ENCODE peak calls at places on chromosomes 2 and 18, in eight cellular contexts. K is uterus, C is stomach, B is cardiac muscle cell, H is HepG2, M is left ventricle myocardium inferior, D is GM12865, A is SK-N-SH. J is an unnamed sample.

GRCh38 chr2:98460573-98461560 is 16.2 kb downstream of the INPP4A start:
- DNase-seq in M (no peak), B (no peak), A (no peak), C (peak), H (no peak), D (peak), K (no peak), J (peak)

GRCh38 chr2:219399716-219400478 is 12.2 kb upstream of the DNPEP start:
- DNase-seq in B (no peak), H (no peak), C (no peak), K (no peak), D (no peak), A (no peak), M (no peak), J (no peak)

GRCh38 chr2:387980-388421 is 100.1 kb upstream of the ALKAL2 start:
- DNase-seq in A (no peak), M (no peak), D (no peak), K (no peak), B (no peak), C (no peak), H (no peak), J (no peak)

GRCh38 chr18:74861154-74861553 is 263.5 kb downstream of the ZNF407 start:
- DNase-seq in K (no peak), B (no peak), D (no peak), H (peak), A (no peak), C (no peak), M (no peak), J (no peak)

GRCh38 chr2:98295721-98296414 is 50.4 kb upstream of the CNGA3 start:
- DNase-seq in A (no peak), B (no peak), H (no peak), C (no peak), M (no peak), D (no peak), K (no peak), J (no peak)

GRCh38 chr2:154425999-154426398 is 272.5 kb upstream of the KCNJ3 start:
- DNase-seq in H (no peak), M (no peak), K (peak), D (no peak), A (peak), C (peak), B (peak), J (no peak)

GRCh38 chr2:395886-396285 is 108.0 kb upstream of the ALKAL2 start:
- DNase-seq in B (no peak), K (no peak), A (no peak), D (no peak), H (no peak), C (no peak), M (no peak), J (no peak)

GRCh38 chr2:85409719-85410583 is at the start of gene CAPG:
- DNase-seq in C (peak), A (no peak), K (no peak), M (peak), B (no peak), D (peak), H (no peak), J (peak)

GRCh38 chr2:16254356-16254965 is 314.1 kb downstream of the MYCN start:
- DNase-seq in M (no peak), K (no peak), H (no peak), C (no peak), B (no peak), A (no peak), D (no peak), J (no peak)

GRCh38 chr2:206457188-206457634 is 13.9 kb downstream of the ADAM23 start:
- DNase-seq in H (no peak), A (no peak), M (no peak), B (no peak), K (no peak), D (peak), C (no peak), J (peak)

GRCh38 chr2:231467613-231468525 is 3.6 kb upstream of the NCL start:
- DNase-seq in H (no peak), K (no peak), A (no peak), D (no peak), B (no peak), M (no peak), C (no peak), J (no peak)

GRCh38 chr2:191041418-191042161 is 27.6 kb upstream of the STAT1 start:
- DNase-seq in B (no peak), K (no peak), D (no peak), C (no peak), A (no peak), H (peak), M (no peak), J (no peak)

GRCh38 chr2:203510256-203510940 is 24.7 kb downstream of the RAPH1 start:
- DNase-seq in C (no peak), M (no peak), K (no peak), A (no peak), D (no peak), H (no peak), B (no peak), J (no peak)

GRCh38 chr18:79392226-79392625 is 3.5 kb upstream of the NFATC1 start:
- DNase-seq in A (no peak), D (no peak), C (no peak), B (no peak), M (no peak), H (no peak), K (no peak), J (no peak)

GRCh38 chr2:55012648-55013484 is 37.4 kb downstream of the RTN4 start:
- DNase-seq in M (no peak), C (no peak), H (peak), D (no peak), K (no peak), B (no peak), A (no peak), J (no peak)

GRCh38 chr18:267380-267687 is 513 bp downstream of the THOC1 start:
- DNase-seq in D (no peak), B (peak), M (no peak), C (no peak), A (no peak), K (no peak), H (no peak), J (peak)

DNA sequence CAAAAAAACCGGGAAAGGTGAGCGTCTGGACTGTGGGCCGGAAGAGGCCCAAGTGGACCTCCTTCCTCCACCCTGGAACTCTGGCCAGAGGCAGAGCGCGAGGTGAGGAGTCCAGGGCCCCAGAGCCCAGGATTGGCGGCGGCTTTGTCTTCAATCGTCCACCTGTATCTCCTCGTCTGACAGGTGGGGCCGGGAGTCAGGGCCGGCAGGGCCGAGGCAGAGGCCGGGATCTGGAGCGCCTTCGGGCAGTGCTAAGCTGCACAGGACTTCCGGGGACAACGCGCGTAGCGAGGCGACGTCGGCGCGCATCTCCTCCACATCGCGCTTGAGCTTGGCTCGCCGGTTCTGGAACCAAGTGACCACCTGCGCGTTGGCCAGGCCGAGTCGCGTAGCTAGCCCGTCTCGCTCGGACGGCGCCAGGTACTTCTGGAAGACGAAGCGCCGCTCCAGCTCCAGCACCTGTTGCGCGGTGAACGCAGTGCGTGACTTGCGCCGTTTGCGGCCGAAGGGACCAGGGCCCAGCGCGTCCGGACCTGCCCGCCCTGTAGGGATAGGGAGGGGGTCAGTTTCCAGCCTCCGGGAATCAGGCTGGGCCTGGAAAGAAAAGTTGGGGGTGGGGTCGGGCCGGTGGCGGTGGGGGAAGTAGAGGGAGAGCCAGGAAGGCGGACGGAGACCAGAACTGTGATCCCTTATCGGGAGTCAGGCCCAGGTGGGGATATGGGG is 1.5 kb downstream of the LBX2 start:
- DNase-seq in M (no peak), B (peak), A (peak), K (no peak), C (peak), D (peak), H (no peak), J (no peak)
- H3K4me3 ChIP-seq in M (peak), B (peak), A (no peak), K (peak), C (peak), D (peak), H (peak), J (no peak)

GRCh38 chr2:197356136-197356535 is 45.6 kb upstream of the ANKRD44 start:
- DNase-seq in A (no peak), D (no peak), B (no peak), M (no peak), K (no peak), C (no peak), H (no peak), J (no peak)
- TF ChIP-seq CTCF in A (peak), D (peak), B (peak), M (peak), K (no peak), C (no peak), H (no peak), J (peak)

DNA sequence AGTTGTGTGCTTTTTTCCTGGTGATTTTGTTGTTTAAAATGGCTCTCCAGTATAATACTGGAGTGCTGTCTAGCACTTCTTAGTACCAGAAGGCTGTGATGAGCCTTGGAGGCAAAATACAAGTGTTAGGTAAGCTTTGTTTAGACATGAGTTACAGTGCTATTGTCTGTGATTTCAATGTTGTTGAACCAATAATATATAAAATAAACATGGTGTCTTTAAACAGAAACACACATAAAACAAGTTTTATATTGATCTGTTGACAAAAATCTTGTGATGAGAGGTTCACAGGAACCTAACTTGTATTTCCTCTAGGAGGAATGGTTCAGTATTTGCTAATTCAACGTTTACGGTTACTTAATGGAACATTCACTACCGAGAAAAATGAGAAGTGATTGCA is 5.0 kb upstream of the FAM171B start:
- DNase-seq in C (no peak), D (no peak), K (no peak), B (no peak), H (no peak), M (no peak), A (no peak), J (no peak)
- H3K4me3 ChIP-seq in C (no peak), D (no peak), K (no peak), B (no peak), H (no peak), M (no peak), A (no peak), J (no peak)

GRCh38 chr2:45889620-45890019 is 238.1 kb downstream of the PRKCE start:
- DNase-seq in K (no peak), H (no peak), M (no peak), D (no peak), B (no peak), C (no peak), A (no peak), J (peak)

GRCh38 chr2:45888641-45889040 is 237.2 kb downstream of the PRKCE start:
- DNase-seq in A (no peak), D (no peak), B (no peak), H (no peak), K (no peak), M (no peak), C (no peak), J (no peak)

GRCh38 chr2:45890094-45890646 is 238.7 kb downstream of the PRKCE start:
- DNase-seq in C (no peak), H (no peak), B (no peak), A (no peak), D (no peak), M (no peak), K (no peak), J (no peak)

GRCh38 chr2:45888167-45888566 is 236.7 kb downstream of the PRKCE start:
- DNase-seq in D (no peak), A (no peak), M (no peak), K (no peak), C (no peak), H (no peak), B (no peak), J (no peak)

DNA sequence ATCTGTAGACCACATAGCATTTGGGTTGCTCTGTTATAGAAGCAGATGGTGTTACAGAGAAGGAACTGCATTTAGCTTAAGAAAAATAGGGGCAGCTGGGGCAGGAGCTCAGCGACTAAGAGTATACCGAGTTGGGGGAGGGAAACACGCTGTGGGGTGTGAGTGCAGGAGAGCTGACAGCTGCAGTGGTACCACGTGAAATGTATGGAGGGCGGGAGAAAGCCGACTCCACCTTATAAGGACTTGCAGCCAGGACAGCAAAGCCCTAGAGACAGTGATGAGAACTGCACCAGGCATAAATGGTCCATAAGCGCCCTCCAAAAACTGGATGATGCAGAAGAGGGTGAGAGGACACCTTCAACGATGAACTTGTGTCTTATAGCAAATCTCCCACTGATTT is 237.6 kb downstream of the PRKCE start:
- DNase-seq in A (no peak), D (peak), K (no peak), M (peak), B (peak), C (no peak), H (no peak), J (peak)
- TF ChIP-seq CTCF in A (no peak), D (peak), K (no peak), M (peak), B (no peak), C (no peak), H (no peak), J (peak)

GRCh38 chr2:38960609-38961320 is 71.1 kb downstream of the ARHGEF33 start:
- DNase-seq in D (no peak), M (no peak), B (no peak), A (no peak), K (no peak), C (no peak), H (no peak), J (no peak)
- H3K4me3 ChIP-seq in D (no peak), M (peak), B (no peak), A (peak), K (peak), C (peak), H (no peak), J (no peak)

GRCh38 chr2:159758686-159759085 is 39.3 kb downstream of the CD302 start:
- DNase-seq in D (no peak), C (no peak), A (no peak), B (no peak), H (no peak), K (no peak), M (no peak), J (no peak)

GRCh38 chr2:159755014-159755413 is 42.7 kb downstream of the MARCHF7 start:
- DNase-seq in K (no peak), C (no peak), D (no peak), H (no peak), A (no peak), M (no peak), B (no peak), J (no peak)

GRCh38 chr2:159753797-159754196 is 41.5 kb downstream of the MARCHF7 start:
- DNase-seq in M (no peak), H (no peak), K (no peak), A (no peak), C (no peak), D (no peak), B (no peak), J (no peak)

GRCh38 chr2:159758239-159758638 is 39.8 kb downstream of the CD302 start:
- DNase-seq in H (no peak), K (no peak), A (no peak), M (no peak), C (no peak), D (no peak), B (no peak), J (no peak)

DNA sequence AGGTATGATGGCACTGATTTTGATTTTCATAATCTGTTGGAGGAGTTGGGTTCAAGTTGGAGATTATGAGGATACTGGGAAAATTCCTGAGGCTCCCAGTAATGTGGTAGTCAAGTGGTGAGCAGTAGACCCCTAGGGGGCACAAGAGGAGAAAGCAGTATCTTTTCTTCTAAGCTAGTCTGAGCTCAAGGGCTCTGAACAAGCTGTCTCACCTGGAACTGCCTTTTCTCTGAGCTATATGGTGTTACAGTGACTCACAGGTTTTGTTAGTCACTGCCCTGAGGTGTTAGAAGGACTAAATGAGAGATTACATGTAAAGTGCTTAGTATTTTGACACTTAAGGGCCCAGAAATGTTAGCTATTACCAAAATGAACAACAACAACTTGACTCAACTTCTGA is 42.2 kb downstream of the CD302 start:
- DNase-seq in B (peak), D (no peak), A (no peak), K (no peak), C (no peak), M (no peak), H (peak), J (no peak)
- TF ChIP-seq CTCF in B (peak), D (peak), A (peak), K (no peak), C (no peak), M (peak), H (peak), J (peak)

GRCh38 chr18:38931754-38932050 is 1366.1 kb upstream of the CELF4 start:
- DNase-seq in A (no peak), B (no peak), K (no peak), C (no peak), M (no peak), H (no peak), D (no peak), J (no peak)
- H3K4me3 ChIP-seq in A (no peak), B (no peak), K (no peak), C (no peak), M (no peak), H (no peak), D (no peak), J (no peak)

GRCh38 chr2:157741819-157742484 is 113.3 kb upstream of the ACVR1C start:
- DNase-seq in K (no peak), A (no peak), B (no peak), M (no peak), C (no peak), D (peak), H (no peak), J (no peak)
- TF ChIP-seq CTCF in K (no peak), A (no peak), B (no peak), M (no peak), C (no peak), D (no peak), H (no peak), J (no peak)

GRCh38 chr2:136077138-136077537 is 40.8 kb downstream of the CXCR4 start:
- DNase-seq in K (no peak), A (no peak), C (no peak), M (no peak), H (no peak), D (no peak), B (no peak), J (no peak)

GRCh38 chr2:136085810-136086209 is 32.1 kb downstream of the CXCR4 start:
- DNase-seq in H (no peak), D (no peak), C (no peak), B (no peak), K (no peak), M (no peak), A (no peak), J (no peak)

GRCh38 chr2:136080114-136080513 is 37.8 kb downstream of the CXCR4 start:
- DNase-seq in K (no peak), C (no peak), M (no peak), B (no peak), D (no peak), A (no peak), H (no peak), J (no peak)

GRCh38 chr2:136086253-136087016 is 31.5 kb downstream of the CXCR4 start:
- DNase-seq in B (peak), C (no peak), H (no peak), M (no peak), K (no peak), D (no peak), A (peak), J (no peak)

GRCh38 chr2:136081582-136082210 is 36.3 kb downstream of the CXCR4 start:
- DNase-seq in D (no peak), M (no peak), H (no peak), B (no peak), A (no peak), C (no peak), K (no peak), J (no peak)
- H3K4me3 ChIP-seq in D (no peak), M (no peak), H (no peak), B (no peak), A (no peak), C (no peak), K (no peak), J (no peak)

DNA sequence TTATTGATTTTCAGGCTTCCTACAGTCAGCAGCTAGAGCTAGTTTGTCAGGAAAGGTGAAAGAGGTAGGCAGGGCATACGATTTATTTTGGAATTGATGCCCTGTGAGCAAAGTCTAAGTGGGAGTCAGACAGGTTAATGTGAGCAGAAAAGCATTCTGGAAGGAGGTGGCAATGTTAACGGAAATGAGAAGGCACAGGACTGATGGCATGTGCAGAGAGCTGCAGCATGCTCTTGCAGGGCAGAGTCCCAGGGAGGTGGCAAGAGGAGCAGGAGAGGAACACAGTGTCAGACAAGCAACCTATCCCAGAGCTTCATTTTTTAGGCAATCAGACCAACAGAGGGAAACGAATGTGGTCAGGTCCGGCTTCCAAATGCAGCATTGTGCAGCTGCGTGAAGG is 134.9 kb downstream of the CMPK2 start:
- DNase-seq in D (no peak), C (no peak), A (no peak), K (no peak), B (no peak), M (no peak), H (no peak), J (no peak)
- TF ChIP-seq CTCF in D (no peak), C (no peak), A (no peak), K (no peak), B (no peak), M (no peak), H (no peak), J (no peak)

J was measured in GM12864.